ENCODE peak calls at places on chromosome 4, in nine cellular contexts. One of them, this sample, is unnamed.

GRCh38 chr4:59553063-59553738 is 1646.9 kb upstream of the ADGRL3 start:
- ATAC-seq in stimulated activated effector memory CD8-positive, alpha-beta T cell treated with anti-CD3 and anti-CD28 coated beads, Interleukin-12 subunit alpha, Interleukin-12 subunit beta, amount 100 ng/mL, for 72 hours: no peak
- ATAC-seq in activated CD8-positive, alpha-beta memory T cell treated with anti-CD3 and anti-CD28 coated beads, Interleukin-2, amount 10 ng/mL, durations not matched to agents 7 days and 5 days: no peak
- ATAC-seq in gastroesophageal sphincter: no peak
- ATAC-seq in natural killer cell: no peak
- ATAC-seq in SK-N-SH treated with all-trans-retinoic acid at 6 μM for 48 hours: no peak
- ATAC-seq in Right ventricle myocardium superior: no peak
- ATAC-seq in left lung: peak; percentile 91
- ATAC-seq in T-helper 17 cell: no peak
- ATAC-seq in this sample: no peak

GRCh38 chr4:156790866-156791265 is 180.7 kb downstream of the PDGFC start:
- ATAC-seq in stimulated activated effector memory CD8-positive, alpha-beta T cell treated with anti-CD3 and anti-CD28 coated beads, Interleukin-12 subunit alpha, Interleukin-12 subunit beta, amount 100 ng/mL, for 72 hours: no peak
- ATAC-seq in activated CD8-positive, alpha-beta memory T cell treated with anti-CD3 and anti-CD28 coated beads, Interleukin-2, amount 10 ng/mL, durations not matched to agents 7 days and 5 days: no peak
- ATAC-seq in gastroesophageal sphincter: no peak
- ATAC-seq in natural killer cell: no peak
- ATAC-seq in SK-N-SH treated with all-trans-retinoic acid at 6 μM for 48 hours: peak; percentile 88
- ATAC-seq in Right ventricle myocardium superior: peak; percentile 62
- ATAC-seq in left lung: no peak
- ATAC-seq in T-helper 17 cell: no peak
- ATAC-seq in this sample: no peak

GRCh38 chr4:13527192-13527982 is 16.9 kb downstream of the NKX3-2 start:
- ATAC-seq in stimulated activated effector memory CD8-positive, alpha-beta T cell treated with anti-CD3 and anti-CD28 coated beads, Interleukin-12 subunit alpha, Interleukin-12 subunit beta, amount 100 ng/mL, for 72 hours: peak; percentile 29
- ATAC-seq in activated CD8-positive, alpha-beta memory T cell treated with anti-CD3 and anti-CD28 coated beads, Interleukin-2, amount 10 ng/mL, durations not matched to agents 7 days and 5 days: no peak
- ATAC-seq in gastroesophageal sphincter: no peak
- ATAC-seq in natural killer cell: peak; percentile 44
- ATAC-seq in SK-N-SH treated with all-trans-retinoic acid at 6 μM for 48 hours: no peak
- ATAC-seq in Right ventricle myocardium superior: no peak
- ATAC-seq in left lung: no peak
- ATAC-seq in T-helper 17 cell: no peak
- ATAC-seq in this sample: no peak

GRCh38 chr4:180059216-180059881 is 2183.9 kb upstream of the TENM3 start:
- ATAC-seq in stimulated activated effector memory CD8-positive, alpha-beta T cell treated with anti-CD3 and anti-CD28 coated beads, Interleukin-12 subunit alpha, Interleukin-12 subunit beta, amount 100 ng/mL, for 72 hours: no peak
- ATAC-seq in activated CD8-positive, alpha-beta memory T cell treated with anti-CD3 and anti-CD28 coated beads, Interleukin-2, amount 10 ng/mL, durations not matched to agents 7 days and 5 days: no peak
- ATAC-seq in gastroesophageal sphincter: no peak
- ATAC-seq in natural killer cell: no peak
- ATAC-seq in SK-N-SH treated with all-trans-retinoic acid at 6 μM for 48 hours: no peak
- ATAC-seq in Right ventricle myocardium superior: no peak
- ATAC-seq in left lung: peak; percentile 18
- ATAC-seq in T-helper 17 cell: no peak
- ATAC-seq in this sample: no peak

GRCh38 chr4:73964862-73965611 is 16.8 kb downstream of the PF4 start:
- ATAC-seq in stimulated activated effector memory CD8-positive, alpha-beta T cell treated with anti-CD3 and anti-CD28 coated beads, Interleukin-12 subunit alpha, Interleukin-12 subunit beta, amount 100 ng/mL, for 72 hours: peak; percentile 34
- ATAC-seq in activated CD8-positive, alpha-beta memory T cell treated with anti-CD3 and anti-CD28 coated beads, Interleukin-2, amount 10 ng/mL, durations not matched to agents 7 days and 5 days: no peak
- ATAC-seq in gastroesophageal sphincter: no peak
- ATAC-seq in natural killer cell: no peak
- ATAC-seq in SK-N-SH treated with all-trans-retinoic acid at 6 μM for 48 hours: peak; percentile 62
- ATAC-seq in Right ventricle myocardium superior: no peak
- ATAC-seq in left lung: peak; percentile 88
- ATAC-seq in T-helper 17 cell: no peak
- ATAC-seq in this sample: no peak

GRCh38 chr4:26877946-26878345 is 17.3 kb downstream of the STIM2 start:
- ATAC-seq in stimulated activated effector memory CD8-positive, alpha-beta T cell treated with anti-CD3 and anti-CD28 coated beads, Interleukin-12 subunit alpha, Interleukin-12 subunit beta, amount 100 ng/mL, for 72 hours: no peak
- ATAC-seq in activated CD8-positive, alpha-beta memory T cell treated with anti-CD3 and anti-CD28 coated beads, Interleukin-2, amount 10 ng/mL, durations not matched to agents 7 days and 5 days: peak; percentile 13
- ATAC-seq in gastroesophageal sphincter: no peak
- ATAC-seq in natural killer cell: peak; percentile 11
- ATAC-seq in SK-N-SH treated with all-trans-retinoic acid at 6 μM for 48 hours: no peak
- ATAC-seq in Right ventricle myocardium superior: no peak
- ATAC-seq in left lung: no peak
- ATAC-seq in T-helper 17 cell: no peak
- ATAC-seq in this sample: no peak

GRCh38 chr4:3520276-3520675 is 11.9 kb downstream of the LRPAP1 start:
- ATAC-seq in stimulated activated effector memory CD8-positive, alpha-beta T cell treated with anti-CD3 and anti-CD28 coated beads, Interleukin-12 subunit alpha, Interleukin-12 subunit beta, amount 100 ng/mL, for 72 hours: no peak
- ATAC-seq in activated CD8-positive, alpha-beta memory T cell treated with anti-CD3 and anti-CD28 coated beads, Interleukin-2, amount 10 ng/mL, durations not matched to agents 7 days and 5 days: no peak
- ATAC-seq in gastroesophageal sphincter: no peak
- ATAC-seq in natural killer cell: no peak
- ATAC-seq in SK-N-SH treated with all-trans-retinoic acid at 6 μM for 48 hours: no peak
- ATAC-seq in Right ventricle myocardium superior: no peak
- ATAC-seq in left lung: no peak
- ATAC-seq in T-helper 17 cell: no peak
- ATAC-seq in this sample: no peak

GRCh38 chr4:4625488-4625887 is 83.6 kb upstream of the STX18 start:
- ATAC-seq in stimulated activated effector memory CD8-positive, alpha-beta T cell treated with anti-CD3 and anti-CD28 coated beads, Interleukin-12 subunit alpha, Interleukin-12 subunit beta, amount 100 ng/mL, for 72 hours: no peak
- ATAC-seq in activated CD8-positive, alpha-beta memory T cell treated with anti-CD3 and anti-CD28 coated beads, Interleukin-2, amount 10 ng/mL, durations not matched to agents 7 days and 5 days: no peak
- ATAC-seq in gastroesophageal sphincter: no peak
- ATAC-seq in natural killer cell: no peak
- ATAC-seq in SK-N-SH treated with all-trans-retinoic acid at 6 μM for 48 hours: no peak
- ATAC-seq in Right ventricle myocardium superior: no peak
- ATAC-seq in left lung: peak; percentile 49
- ATAC-seq in T-helper 17 cell: no peak
- ATAC-seq in this sample: no peak

GRCh38 chr4:74635490-74636123 is 158.7 kb downstream of the BTC start:
- ATAC-seq in stimulated activated effector memory CD8-positive, alpha-beta T cell treated with anti-CD3 and anti-CD28 coated beads, Interleukin-12 subunit alpha, Interleukin-12 subunit beta, amount 100 ng/mL, for 72 hours: no peak
- ATAC-seq in activated CD8-positive, alpha-beta memory T cell treated with anti-CD3 and anti-CD28 coated beads, Interleukin-2, amount 10 ng/mL, durations not matched to agents 7 days and 5 days: no peak
- ATAC-seq in gastroesophageal sphincter: no peak
- ATAC-seq in natural killer cell: no peak
- ATAC-seq in SK-N-SH treated with all-trans-retinoic acid at 6 μM for 48 hours: no peak
- ATAC-seq in Right ventricle myocardium superior: no peak
- ATAC-seq in left lung: peak; percentile 39
- ATAC-seq in T-helper 17 cell: no peak
- ATAC-seq in this sample: no peak

GRCh38 chr4:20431422-20432014 is 179.8 kb downstream of the SLIT2 start:
- ATAC-seq in stimulated activated effector memory CD8-positive, alpha-beta T cell treated with anti-CD3 and anti-CD28 coated beads, Interleukin-12 subunit alpha, Interleukin-12 subunit beta, amount 100 ng/mL, for 72 hours: no peak
- ATAC-seq in activated CD8-positive, alpha-beta memory T cell treated with anti-CD3 and anti-CD28 coated beads, Interleukin-2, amount 10 ng/mL, durations not matched to agents 7 days and 5 days: no peak
- ATAC-seq in gastroesophageal sphincter: peak; percentile 44
- ATAC-seq in natural killer cell: no peak
- ATAC-seq in SK-N-SH treated with all-trans-retinoic acid at 6 μM for 48 hours: no peak
- ATAC-seq in Right ventricle myocardium superior: peak; percentile 66
- ATAC-seq in left lung: peak; percentile 16
- ATAC-seq in T-helper 17 cell: no peak
- ATAC-seq in this sample: no peak

GRCh38 chr4:84683065-84683464 is 100.1 kb downstream of the CDS1 start:
- ATAC-seq in stimulated activated effector memory CD8-positive, alpha-beta T cell treated with anti-CD3 and anti-CD28 coated beads, Interleukin-12 subunit alpha, Interleukin-12 subunit beta, amount 100 ng/mL, for 72 hours: no peak
- ATAC-seq in activated CD8-positive, alpha-beta memory T cell treated with anti-CD3 and anti-CD28 coated beads, Interleukin-2, amount 10 ng/mL, durations not matched to agents 7 days and 5 days: no peak
- ATAC-seq in gastroesophageal sphincter: peak; percentile 32
- ATAC-seq in natural killer cell: no peak
- ATAC-seq in SK-N-SH treated with all-trans-retinoic acid at 6 μM for 48 hours: no peak
- ATAC-seq in Right ventricle myocardium superior: peak; percentile 40
- ATAC-seq in left lung: peak; percentile 32
- ATAC-seq in T-helper 17 cell: no peak
- ATAC-seq in this sample: no peak

GRCh38 chr4:8847764-8848163 is 23.9 kb downstream of the HMX1 start:
- ATAC-seq in stimulated activated effector memory CD8-positive, alpha-beta T cell treated with anti-CD3 and anti-CD28 coated beads, Interleukin-12 subunit alpha, Interleukin-12 subunit beta, amount 100 ng/mL, for 72 hours: no peak
- ATAC-seq in activated CD8-positive, alpha-beta memory T cell treated with anti-CD3 and anti-CD28 coated beads, Interleukin-2, amount 10 ng/mL, durations not matched to agents 7 days and 5 days: no peak
- ATAC-seq in gastroesophageal sphincter: no peak
- ATAC-seq in natural killer cell: no peak
- ATAC-seq in SK-N-SH treated with all-trans-retinoic acid at 6 μM for 48 hours: no peak
- ATAC-seq in Right ventricle myocardium superior: no peak
- ATAC-seq in left lung: no peak
- ATAC-seq in T-helper 17 cell: no peak
- ATAC-seq in this sample: no peak

GRCh38 chr4:7067147-7067522 is 729 bp downstream of the GRPEL1 start:
- ATAC-seq in stimulated activated effector memory CD8-positive, alpha-beta T cell treated with anti-CD3 and anti-CD28 coated beads, Interleukin-12 subunit alpha, Interleukin-12 subunit beta, amount 100 ng/mL, for 72 hours: peak; percentile 37
- ATAC-seq in activated CD8-positive, alpha-beta memory T cell treated with anti-CD3 and anti-CD28 coated beads, Interleukin-2, amount 10 ng/mL, durations not matched to agents 7 days and 5 days: no peak
- ATAC-seq in gastroesophageal sphincter: no peak
- ATAC-seq in natural killer cell: no peak
- ATAC-seq in SK-N-SH treated with all-trans-retinoic acid at 6 μM for 48 hours: no peak
- ATAC-seq in Right ventricle myocardium superior: no peak
- ATAC-seq in left lung: peak; percentile 19
- ATAC-seq in T-helper 17 cell: no peak
- ATAC-seq in this sample: peak; percentile 3

GRCh38 chr4:146333187-146333894 is 119.0 kb downstream of the REELD1 start:
- ATAC-seq in stimulated activated effector memory CD8-positive, alpha-beta T cell treated with anti-CD3 and anti-CD28 coated beads, Interleukin-12 subunit alpha, Interleukin-12 subunit beta, amount 100 ng/mL, for 72 hours: peak; percentile 85
- ATAC-seq in activated CD8-positive, alpha-beta memory T cell treated with anti-CD3 and anti-CD28 coated beads, Interleukin-2, amount 10 ng/mL, durations not matched to agents 7 days and 5 days: peak; percentile 95
- ATAC-seq in gastroesophageal sphincter: no peak
- ATAC-seq in natural killer cell: no peak
- ATAC-seq in SK-N-SH treated with all-trans-retinoic acid at 6 μM for 48 hours: peak; percentile 65
- ATAC-seq in Right ventricle myocardium superior: no peak
- ATAC-seq in left lung: peak; percentile 76
- ATAC-seq in T-helper 17 cell: no peak
- ATAC-seq in this sample: peak; percentile 47

GRCh38 chr4:14254252-14254651 is 626.7 kb upstream of the BOD1L1 start:
- ATAC-seq in stimulated activated effector memory CD8-positive, alpha-beta T cell treated with anti-CD3 and anti-CD28 coated beads, Interleukin-12 subunit alpha, Interleukin-12 subunit beta, amount 100 ng/mL, for 72 hours: no peak
- ATAC-seq in activated CD8-positive, alpha-beta memory T cell treated with anti-CD3 and anti-CD28 coated beads, Interleukin-2, amount 10 ng/mL, durations not matched to agents 7 days and 5 days: no peak
- ATAC-seq in gastroesophageal sphincter: no peak
- ATAC-seq in natural killer cell: no peak
- ATAC-seq in SK-N-SH treated with all-trans-retinoic acid at 6 μM for 48 hours: peak; percentile 84
- ATAC-seq in Right ventricle myocardium superior: no peak
- ATAC-seq in left lung: peak; percentile 82
- ATAC-seq in T-helper 17 cell: no peak
- ATAC-seq in this sample: no peak

GRCh38 chr4:156971623-156972369 is at the start of gene PDGFC:
- ATAC-seq in stimulated activated effector memory CD8-positive, alpha-beta T cell treated with anti-CD3 and anti-CD28 coated beads, Interleukin-12 subunit alpha, Interleukin-12 subunit beta, amount 100 ng/mL, for 72 hours: peak; percentile 34
- ATAC-seq in activated CD8-positive, alpha-beta memory T cell treated with anti-CD3 and anti-CD28 coated beads, Interleukin-2, amount 10 ng/mL, durations not matched to agents 7 days and 5 days: peak; percentile 36
- ATAC-seq in gastroesophageal sphincter: peak; percentile 88
- ATAC-seq in natural killer cell: peak; percentile 40
- ATAC-seq in SK-N-SH treated with all-trans-retinoic acid at 6 μM for 48 hours: peak; percentile 59
- ATAC-seq in Right ventricle myocardium superior: peak; percentile 80
- ATAC-seq in left lung: peak; percentile 82
- ATAC-seq in T-helper 17 cell: peak; percentile 33
- ATAC-seq in this sample: peak; percentile 39

GRCh38 chr4:151004222-151004621 is 10.9 kb downstream of the LRBA start:
- ATAC-seq in stimulated activated effector memory CD8-positive, alpha-beta T cell treated with anti-CD3 and anti-CD28 coated beads, Interleukin-12 subunit alpha, Interleukin-12 subunit beta, amount 100 ng/mL, for 72 hours: peak; percentile 53
- ATAC-seq in activated CD8-positive, alpha-beta memory T cell treated with anti-CD3 and anti-CD28 coated beads, Interleukin-2, amount 10 ng/mL, durations not matched to agents 7 days and 5 days: no peak
- ATAC-seq in gastroesophageal sphincter: no peak
- ATAC-seq in natural killer cell: no peak
- ATAC-seq in SK-N-SH treated with all-trans-retinoic acid at 6 μM for 48 hours: no peak
- ATAC-seq in Right ventricle myocardium superior: no peak
- ATAC-seq in left lung: no peak
- ATAC-seq in T-helper 17 cell: no peak
- ATAC-seq in this sample: no peak

GRCh38 chr4:186651181-186651603 is 72.5 kb downstream of the FAT1 start:
- ATAC-seq in stimulated activated effector memory CD8-positive, alpha-beta T cell treated with anti-CD3 and anti-CD28 coated beads, Interleukin-12 subunit alpha, Interleukin-12 subunit beta, amount 100 ng/mL, for 72 hours: no peak
- ATAC-seq in activated CD8-positive, alpha-beta memory T cell treated with anti-CD3 and anti-CD28 coated beads, Interleukin-2, amount 10 ng/mL, durations not matched to agents 7 days and 5 days: no peak
- ATAC-seq in gastroesophageal sphincter: no peak
- ATAC-seq in natural killer cell: no peak
- ATAC-seq in SK-N-SH treated with all-trans-retinoic acid at 6 μM for 48 hours: no peak
- ATAC-seq in Right ventricle myocardium superior: peak; percentile 45
- ATAC-seq in left lung: no peak
- ATAC-seq in T-helper 17 cell: no peak
- ATAC-seq in this sample: no peak

GRCh38 chr4:101064541-101065180 is 282.7 kb downstream of the PPP3CA start:
- ATAC-seq in stimulated activated effector memory CD8-positive, alpha-beta T cell treated with anti-CD3 and anti-CD28 coated beads, Interleukin-12 subunit alpha, Interleukin-12 subunit beta, amount 100 ng/mL, for 72 hours: no peak
- ATAC-seq in activated CD8-positive, alpha-beta memory T cell treated with anti-CD3 and anti-CD28 coated beads, Interleukin-2, amount 10 ng/mL, durations not matched to agents 7 days and 5 days: no peak
- ATAC-seq in gastroesophageal sphincter: no peak
- ATAC-seq in natural killer cell: no peak
- ATAC-seq in SK-N-SH treated with all-trans-retinoic acid at 6 μM for 48 hours: no peak
- ATAC-seq in Right ventricle myocardium superior: peak; percentile 27
- ATAC-seq in left lung: no peak
- ATAC-seq in T-helper 17 cell: no peak
- ATAC-seq in this sample: no peak

GRCh38 chr4:39157520-39157919 is 24.8 kb upstream of the WDR19 start:
- ATAC-seq in stimulated activated effector memory CD8-positive, alpha-beta T cell treated with anti-CD3 and anti-CD28 coated beads, Interleukin-12 subunit alpha, Interleukin-12 subunit beta, amount 100 ng/mL, for 72 hours: no peak
- ATAC-seq in activated CD8-positive, alpha-beta memory T cell treated with anti-CD3 and anti-CD28 coated beads, Interleukin-2, amount 10 ng/mL, durations not matched to agents 7 days and 5 days: no peak
- ATAC-seq in gastroesophageal sphincter: no peak
- ATAC-seq in natural killer cell: no peak
- ATAC-seq in SK-N-SH treated with all-trans-retinoic acid at 6 μM for 48 hours: no peak
- ATAC-seq in Right ventricle myocardium superior: no peak
- ATAC-seq in left lung: no peak
- ATAC-seq in T-helper 17 cell: no peak
- ATAC-seq in this sample: no peak

GRCh38 chr4:122758033-122758432 is 25.5 kb downstream of the BBS12 start:
- ATAC-seq in stimulated activated effector memory CD8-positive, alpha-beta T cell treated with anti-CD3 and anti-CD28 coated beads, Interleukin-12 subunit alpha, Interleukin-12 subunit beta, amount 100 ng/mL, for 72 hours: no peak
- ATAC-seq in activated CD8-positive, alpha-beta memory T cell treated with anti-CD3 and anti-CD28 coated beads, Interleukin-2, amount 10 ng/mL, durations not matched to agents 7 days and 5 days: no peak
- ATAC-seq in gastroesophageal sphincter: peak; percentile 28
- ATAC-seq in natural killer cell: peak; percentile 57
- ATAC-seq in SK-N-SH treated with all-trans-retinoic acid at 6 μM for 48 hours: peak; percentile 39
- ATAC-seq in Right ventricle myocardium superior: peak; percentile 59
- ATAC-seq in left lung: peak; percentile 66
- ATAC-seq in T-helper 17 cell: no peak
- ATAC-seq in this sample: no peak

GRCh38 chr4:26020896-26021295 is 106.9 kb downstream of the SMIM20 start:
- ATAC-seq in stimulated activated effector memory CD8-positive, alpha-beta T cell treated with anti-CD3 and anti-CD28 coated beads, Interleukin-12 subunit alpha, Interleukin-12 subunit beta, amount 100 ng/mL, for 72 hours: no peak
- ATAC-seq in activated CD8-positive, alpha-beta memory T cell treated with anti-CD3 and anti-CD28 coated beads, Interleukin-2, amount 10 ng/mL, durations not matched to agents 7 days and 5 days: no peak
- ATAC-seq in gastroesophageal sphincter: no peak
- ATAC-seq in natural killer cell: no peak
- ATAC-seq in SK-N-SH treated with all-trans-retinoic acid at 6 μM for 48 hours: peak; percentile 30
- ATAC-seq in Right ventricle myocardium superior: no peak
- ATAC-seq in left lung: peak; percentile 59
- ATAC-seq in T-helper 17 cell: no peak
- ATAC-seq in this sample: no peak

GRCh38 chr4:153039542-153040185 is 103.5 kb downstream of the FHDC1 start:
- ATAC-seq in stimulated activated effector memory CD8-positive, alpha-beta T cell treated with anti-CD3 and anti-CD28 coated beads, Interleukin-12 subunit alpha, Interleukin-12 subunit beta, amount 100 ng/mL, for 72 hours: no peak
- ATAC-seq in activated CD8-positive, alpha-beta memory T cell treated with anti-CD3 and anti-CD28 coated beads, Interleukin-2, amount 10 ng/mL, durations not matched to agents 7 days and 5 days: no peak
- ATAC-seq in gastroesophageal sphincter: no peak
- ATAC-seq in natural killer cell: no peak
- ATAC-seq in SK-N-SH treated with all-trans-retinoic acid at 6 μM for 48 hours: no peak
- ATAC-seq in Right ventricle myocardium superior: no peak
- ATAC-seq in left lung: no peak
- ATAC-seq in T-helper 17 cell: no peak
- ATAC-seq in this sample: no peak

GRCh38 chr4:123786955-123787354 is 390.4 kb downstream of the SPRY1 start:
- ATAC-seq in stimulated activated effector memory CD8-positive, alpha-beta T cell treated with anti-CD3 and anti-CD28 coated beads, Interleukin-12 subunit alpha, Interleukin-12 subunit beta, amount 100 ng/mL, for 72 hours: no peak
- ATAC-seq in activated CD8-positive, alpha-beta memory T cell treated with anti-CD3 and anti-CD28 coated beads, Interleukin-2, amount 10 ng/mL, durations not matched to agents 7 days and 5 days: no peak
- ATAC-seq in gastroesophageal sphincter: peak; percentile 23
- ATAC-seq in natural killer cell: no peak
- ATAC-seq in SK-N-SH treated with all-trans-retinoic acid at 6 μM for 48 hours: no peak
- ATAC-seq in Right ventricle myocardium superior: peak; percentile 62
- ATAC-seq in left lung: peak; percentile 52
- ATAC-seq in T-helper 17 cell: no peak
- ATAC-seq in this sample: peak; percentile 58

GRCh38 chr4:144861471-144861870 is 215.5 kb downstream of the HHIP start:
- ATAC-seq in stimulated activated effector memory CD8-positive, alpha-beta T cell treated with anti-CD3 and anti-CD28 coated beads, Interleukin-12 subunit alpha, Interleukin-12 subunit beta, amount 100 ng/mL, for 72 hours: no peak
- ATAC-seq in activated CD8-positive, alpha-beta memory T cell treated with anti-CD3 and anti-CD28 coated beads, Interleukin-2, amount 10 ng/mL, durations not matched to agents 7 days and 5 days: no peak
- ATAC-seq in gastroesophageal sphincter: no peak
- ATAC-seq in natural killer cell: no peak
- ATAC-seq in SK-N-SH treated with all-trans-retinoic acid at 6 μM for 48 hours: no peak
- ATAC-seq in Right ventricle myocardium superior: no peak
- ATAC-seq in left lung: no peak
- ATAC-seq in T-helper 17 cell: no peak
- ATAC-seq in this sample: no peak

GRCh38 chr4:174540175-174540574 is 17.9 kb upstream of the HPGD start:
- ATAC-seq in stimulated activated effector memory CD8-positive, alpha-beta T cell treated with anti-CD3 and anti-CD28 coated beads, Interleukin-12 subunit alpha, Interleukin-12 subunit beta, amount 100 ng/mL, for 72 hours: no peak
- ATAC-seq in activated CD8-positive, alpha-beta memory T cell treated with anti-CD3 and anti-CD28 coated beads, Interleukin-2, amount 10 ng/mL, durations not matched to agents 7 days and 5 days: no peak
- ATAC-seq in gastroesophageal sphincter: no peak
- ATAC-seq in natural killer cell: no peak
- ATAC-seq in SK-N-SH treated with all-trans-retinoic acid at 6 μM for 48 hours: no peak
- ATAC-seq in Right ventricle myocardium superior: no peak
- ATAC-seq in left lung: no peak
- ATAC-seq in T-helper 17 cell: no peak
- ATAC-seq in this sample: no peak

GRCh38 chr4:143481361-143481760 is 32.1 kb upstream of the SMARCA5 start:
- ATAC-seq in stimulated activated effector memory CD8-positive, alpha-beta T cell treated with anti-CD3 and anti-CD28 coated beads, Interleukin-12 subunit alpha, Interleukin-12 subunit beta, amount 100 ng/mL, for 72 hours: no peak
- ATAC-seq in activated CD8-positive, alpha-beta memory T cell treated with anti-CD3 and anti-CD28 coated beads, Interleukin-2, amount 10 ng/mL, durations not matched to agents 7 days and 5 days: no peak
- ATAC-seq in gastroesophageal sphincter: no peak
- ATAC-seq in natural killer cell: no peak
- ATAC-seq in SK-N-SH treated with all-trans-retinoic acid at 6 μM for 48 hours: no peak
- ATAC-seq in Right ventricle myocardium superior: no peak
- ATAC-seq in left lung: peak; percentile 65
- ATAC-seq in T-helper 17 cell: no peak
- ATAC-seq in this sample: no peak

GRCh38 chr4:114077610-114078009 is 98.2 kb upstream of the ARSJ start:
- ATAC-seq in stimulated activated effector memory CD8-positive, alpha-beta T cell treated with anti-CD3 and anti-CD28 coated beads, Interleukin-12 subunit alpha, Interleukin-12 subunit beta, amount 100 ng/mL, for 72 hours: no peak
- ATAC-seq in activated CD8-positive, alpha-beta memory T cell treated with anti-CD3 and anti-CD28 coated beads, Interleukin-2, amount 10 ng/mL, durations not matched to agents 7 days and 5 days: no peak
- ATAC-seq in gastroesophageal sphincter: no peak
- ATAC-seq in natural killer cell: no peak
- ATAC-seq in SK-N-SH treated with all-trans-retinoic acid at 6 μM for 48 hours: peak; percentile 95
- ATAC-seq in Right ventricle myocardium superior: no peak
- ATAC-seq in left lung: peak; percentile 50
- ATAC-seq in T-helper 17 cell: no peak
- ATAC-seq in this sample: no peak

GRCh38 chr4:156998500-156999174 is 27.0 kb upstream of the PDGFC start:
- ATAC-seq in stimulated activated effector memory CD8-positive, alpha-beta T cell treated with anti-CD3 and anti-CD28 coated beads, Interleukin-12 subunit alpha, Interleukin-12 subunit beta, amount 100 ng/mL, for 72 hours: no peak
- ATAC-seq in activated CD8-positive, alpha-beta memory T cell treated with anti-CD3 and anti-CD28 coated beads, Interleukin-2, amount 10 ng/mL, durations not matched to agents 7 days and 5 days: no peak
- ATAC-seq in gastroesophageal sphincter: peak; percentile 16
- ATAC-seq in natural killer cell: no peak
- ATAC-seq in SK-N-SH treated with all-trans-retinoic acid at 6 μM for 48 hours: no peak
- ATAC-seq in Right ventricle myocardium superior: no peak
- ATAC-seq in left lung: no peak
- ATAC-seq in T-helper 17 cell: no peak
- ATAC-seq in this sample: no peak

GRCh38 chr4:53919605-53920004 is 144.8 kb downstream of the CHIC2 start:
- ATAC-seq in stimulated activated effector memory CD8-positive, alpha-beta T cell treated with anti-CD3 and anti-CD28 coated beads, Interleukin-12 subunit alpha, Interleukin-12 subunit beta, amount 100 ng/mL, for 72 hours: no peak
- ATAC-seq in activated CD8-positive, alpha-beta memory T cell treated with anti-CD3 and anti-CD28 coated beads, Interleukin-2, amount 10 ng/mL, durations not matched to agents 7 days and 5 days: no peak
- ATAC-seq in gastroesophageal sphincter: no peak
- ATAC-seq in natural killer cell: no peak
- ATAC-seq in SK-N-SH treated with all-trans-retinoic acid at 6 μM for 48 hours: no peak
- ATAC-seq in Right ventricle myocardium superior: no peak
- ATAC-seq in left lung: peak; percentile 45
- ATAC-seq in T-helper 17 cell: no peak
- ATAC-seq in this sample: no peak

This sample was measured in stimulated activated memory B cell treated with anti-CD40 and anti-IgM and Interleukin-4, amounts not matched to agents 10 μg/mL and 1 μg/mL and 100 μg/mL, for 72 hours.